ENCODE peak calls at places on chromosome 21, in four cellular contexts. P, S, R and D are unnamed samples. For H3K27me3, the result is how much of the 10 kb centered on the place peaks cover.

GRCh38 chr21:20882462-20883415 is 115.5 kb upstream of the NCAM2 start:
- DNase-seq in S (peak), P (peak), R (peak), D (peak)

GRCh38 chr21:34770581-34770980 is 101.8 kb downstream of the CLIC6 start:
- DNase-seq in R (no peak), P (peak), S (no peak), D (no peak)

GRCh38 chr21:26708223-26708800 is 135.2 kb upstream of the CYYR1 start:
- DNase-seq in S (no peak), R (no peak), P (no peak), D (no peak)

GRCh38 chr21:21025742-21026141 is 27.5 kb downstream of the NCAM2 start:
- DNase-seq in P (no peak), S (no peak), R (no peak), D (no peak)

GRCh38 chr21:25186278-25186677 is 421.0 kb downstream of the MRPL39 start:
- DNase-seq in P (no peak), S (no peak), R (no peak), D (no peak)

GRCh38 chr21:15498455-15498854 is 231.3 kb upstream of the USP25 start:
- DNase-seq in S (no peak), P (no peak), R (no peak), D (no peak)

GRCh38 chr21:22657786-22658185 is 1659.6 kb downstream of the NCAM2 start:
- DNase-seq in P (no peak), S (no peak), R (no peak), D (no peak)

GRCh38 chr21:16013570-16013969 is 283.8 kb downstream of the USP25 start:
- DNase-seq in S (no peak), R (no peak), P (no peak), D (no peak)

GRCh38 chr21:37758997-37759396 is 157.3 kb downstream of the KCNJ6 start:
- DNase-seq in R (no peak), P (peak), S (peak), D (no peak)

GRCh38 chr21:27026501-27026900 is 59.6 kb upstream of the ADAMTS5 start:
- DNase-seq in S (no peak), P (no peak), R (no peak), D (no peak)

GRCh38 chr21:34846601-34847112 is 177.9 kb downstream of the CLIC6 start:
- DNase-seq in S (no peak), R (no peak), P (peak), D (no peak)

GRCh38 chr21:42113926-42114409 is 42.9 kb downstream of the UMODL1 start:
- DNase-seq in R (no peak), S (no peak), P (no peak), D (no peak)

GRCh38 chr21:33196956-33197374 is 32.8 kb upstream of the IFNAR2 start:
- DNase-seq in R (peak), S (peak), P (peak), D (peak)

GRCh38 chr21:32087452-32087851 is 191.4 kb downstream of the MIS18A start:
- DNase-seq in P (no peak), R (no peak), S (no peak), D (no peak)

GRCh38 chr21:35096959-35097358 is 47.9 kb upstream of the RUNX1 start:
- DNase-seq in S (no peak), P (no peak), R (no peak), D (no peak)

GRCh38 chr21:27694667-27695066 is 727.8 kb upstream of the ADAMTS5 start:
- DNase-seq in R (no peak), P (no peak), S (no peak), D (no peak)

GRCh38 chr21:34956416-34957316 is 92.4 kb downstream of the RUNX1 start:
- DNase-seq in P (no peak), S (no peak), R (no peak), D (no peak)

GRCh38 chr21:41630917-41631316 is 123.0 kb upstream of the TMPRSS2 start:
- DNase-seq in P (no peak), R (no peak), S (no peak), D (no peak)

GRCh38 chr21:43762303-43763128 is 13.6 kb downstream of the CSTB start:
- DNase-seq in R (no peak), S (no peak), P (no peak), D (no peak)

GRCh38 chr21:29647353-29647781 is 292.4 kb downstream of the GRIK1 start:
- DNase-seq in S (no peak), R (no peak), P (peak), D (no peak)

GRCh38 chr21:17660862-17661261 is 48.2 kb upstream of the BTG3 start:
- DNase-seq in R (no peak), S (no peak), P (no peak), D (no peak)

GRCh38 chr21:33948096-33948950 is 32.7 kb upstream of the ATP5PO start:
- DNase-seq in P (peak), S (no peak), R (no peak), D (peak)

GRCh38 chr21:42666023-42666747 is 12.8 kb downstream of the PDE9A start:
- DNase-seq in P (no peak), S (no peak), R (peak), D (no peak)

GRCh38 chr21:16194851-16195251 is 465.1 kb downstream of the USP25 start:
- DNase-seq in P (peak), R (peak), S (no peak), D (no peak)

GRCh38 chr21:15065381-15066230 is 806 bp upstream of the NRIP1 start:
- DNase-seq in P (peak), R (peak), S (peak), D (peak)

GRCh38 chr21:35281946-35282345 is 232.8 kb upstream of the RUNX1 start:
- DNase-seq in P (no peak), S (no peak), R (no peak), D (no peak)

GRCh38 chr21:16514316-16514715 is 784.5 kb downstream of the USP25 start:
- DNase-seq in P (no peak), S (no peak), R (no peak), D (no peak)

GRCh38 chr21:33644383-33645074 is 2.2 kb downstream of the ITSN1 start:
- DNase-seq in S (no peak), P (peak), R (no peak), D (no peak)

GRCh38 chr21:32499249-32500055 is 85.9 kb downstream of the TCP10L start:
- DNase-seq in S (no peak), R (no peak), P (peak), D (no peak)

GRCh38 chr21:35226960-35227741 is 178.0 kb upstream of the RUNX1 start:
- DNase-seq in S (no peak), R (no peak), P (no peak), D (no peak)

GRCh38 chr21:41615613-41616012 is 107.7 kb upstream of the TMPRSS2 start:
- DNase-seq in P (peak), S (no peak), R (no peak), D (no peak)

GRCh38 chr21:42096593-42096992 is 25.5 kb downstream of the UMODL1 start:
- DNase-seq in P (no peak), S (no peak), R (no peak), D (no peak)

GRCh38 chr21:43646550-43647260 is 12.6 kb downstream of the HSF2BP start:
- DNase-seq in R (peak), S (peak), P (peak), D (peak)

GRCh38 chr21:41767606-41768370 is 936 bp upstream of the RIPK4 start:
- DNase-seq in R (no peak), P (no peak), S (no peak), D (peak)

GRCh38 chr21:16588433-16588860 is 858.7 kb downstream of the USP25 start:
- DNase-seq in S (no peak), R (peak), P (peak), D (peak)

GRCh38 chr21:15031790-15032357 is 32.9 kb downstream of the NRIP1 start:
- DNase-seq in R (no peak), P (no peak), S (no peak), D (no peak)

GRCh38 chr21:14557413-14557812 is 11.3 kb upstream of the SAMSN1 start:
- DNase-seq in R (no peak), P (no peak), S (no peak), D (no peak)

GRCh38 chr21:41957991-41958766 is 4.4 kb upstream of the C2CD2 start:
- DNase-seq in R (peak), S (peak), P (peak), D (no peak)

GRCh38 chr21:41411449-41412089 is 14.5 kb upstream of the MX1 start:
- DNase-seq in S (no peak), P (peak), R (peak), D (no peak)

GRCh38 chr21:36606292-36606982 is 92.5 kb upstream of the SIM2 start:
- DNase-seq in R (peak), P (no peak), S (no peak), D (no peak)
- TF ChIP-seq CTCF in R (no peak), P (no peak), S (peak), D (no peak)

GRCh38 chr21:45075606-45076244 is 1.3 kb downstream of the ADARB1 start:
- DNase-seq in R (no peak), P (no peak), S (no peak), D (no peak)
- H3K27ac ChIP-seq in R (no peak), P (no peak), S (no peak), D (no peak)

GRCh38 chr21:36704958-36705678 is 6.2 kb downstream of the SIM2 start:
- DNase-seq in S (no peak), R (no peak), P (no peak), D (no peak)

GRCh38 chr21:36704281-36704957 is 5.5 kb downstream of the SIM2 start:
- DNase-seq in P (no peak), S (no peak), R (no peak), D (no peak)

GRCh38 chr21:36702622-36702968 is 3.7 kb downstream of the SIM2 start:
- DNase-seq in S (no peak), R (no peak), P (no peak), D (no peak)

GRCh38 chr21:36703123-36703522 is 4.2 kb downstream of the SIM2 start:
- DNase-seq in R (no peak), S (no peak), P (no peak), D (no peak)

GRCh38 chr21:36703626-36704280 is 4.8 kb downstream of the SIM2 start:
- DNase-seq in R (no peak), S (no peak), P (no peak), D (no peak)
- H3K27me3 ChIP-seq in R (under half), S (half or more), P (half or more), D (half or more)

GRCh38 chr21:39676054-39676771 is 63.5 kb downstream of the B3GALT5 start:
- DNase-seq in R (no peak), P (no peak), S (no peak), D (no peak)

GRCh38 chr21:39673163-39673562 is 60.4 kb downstream of the B3GALT5 start:
- DNase-seq in R (no peak), S (no peak), P (no peak), D (no peak)

GRCh38 chr21:39674794-39675193 is 62.1 kb downstream of the B3GALT5 start:
- DNase-seq in P (no peak), S (no peak), R (no peak), D (no peak)

GRCh38 chr21:39673736-39674135 is 61.0 kb downstream of the B3GALT5 start:
- DNase-seq in S (no peak), P (no peak), R (no peak), D (no peak)

DNA sequence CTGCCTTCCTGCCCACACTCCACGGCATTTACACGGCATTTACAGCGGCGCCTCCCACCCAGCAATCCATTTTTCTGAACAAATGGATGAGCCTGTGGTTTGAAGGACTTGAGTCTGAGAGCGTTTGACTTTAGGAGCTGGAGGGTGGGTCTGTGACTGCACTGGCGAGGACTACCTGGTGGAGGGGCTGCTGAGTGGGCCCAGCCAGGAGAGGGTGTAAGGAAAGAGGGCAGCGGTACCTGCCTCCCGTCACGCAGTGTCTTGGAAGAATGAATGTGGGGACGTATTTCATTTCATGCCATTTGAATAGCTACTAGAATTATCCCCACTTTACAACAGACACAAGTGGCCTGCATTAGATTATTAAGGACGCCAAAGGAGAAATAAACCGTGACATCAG is 62.9 kb downstream of the B3GALT5 start:
- DNase-seq in S (no peak), R (no peak), P (no peak), D (no peak)
- TF ChIP-seq CTCF in S (peak), R (no peak), P (no peak), D (no peak)

GRCh38 chr21:46049890-46050650 is 47.8 kb upstream of the COL6A2 start:
- DNase-seq in R (peak), P (no peak), S (no peak), D (no peak)
- H3K27ac ChIP-seq in R (peak), P (no peak), S (no peak), D (peak)